ENCODE peak calls at places on chromosome 22, in four cellular contexts. A is GM23248, E is sigmoid colon, P is lung. G is an unnamed sample.

GRCh38 chr22:49926916-49927315 is 8.5 kb downstream of the CRELD2 start:
- DNase-seq in P (no peak), A (no peak), E (no peak), G (no peak)

GRCh38 chr22:44689173-44689572 is 12.8 kb upstream of the PRR5 start:
- DNase-seq in E (no peak), A (no peak), P (no peak), G (peak; percentile 21)

GRCh38 chr22:38963872-38964271 is 6.5 kb downstream of the APOBEC3A start:
- DNase-seq in A (no peak), E (no peak), P (no peak), G (peak; percentile 41)

GRCh38 chr22:27990879-27991278 is 71.8 kb upstream of the PITPNB start:
- DNase-seq in P (no peak), A (peak; percentile 68), E (peak; percentile 88), G (peak; percentile 97)

GRCh38 chr22:25166266-25167056 is 33.2 kb upstream of the CRYBB3 start:
- DNase-seq in A (no peak), E (no peak), P (no peak), G (no peak)

GRCh38 chr22:19097518-19097917 is 24.7 kb downstream of the DGCR2 start:
- DNase-seq in E (peak; percentile 26), P (no peak), A (no peak), G (no peak)

GRCh38 chr22:21921729-21922128 is 30.9 kb downstream of the PPM1F start:
- DNase-seq in P (no peak), E (no peak), A (peak; percentile 26), G (peak; percentile 53)

GRCh38 chr22:44638966-44639739 is 62.9 kb upstream of the PRR5 start:
- DNase-seq in A (peak; percentile 78), E (peak; percentile 69), P (no peak), G (peak; percentile 85)

GRCh38 chr22:37804886-37805857 is 2.6 kb upstream of the GCAT start:
- DNase-seq in A (peak; percentile 88), P (peak; percentile 91), E (peak; percentile 96), G (peak; percentile 97)

GRCh38 chr22:45978275-45978713 is 1.3 kb upstream of the WNT7B start:
- DNase-seq in A (no peak), P (no peak), E (peak; percentile 76), G (no peak)

GRCh38 chr22:41910050-41910598 is 4.8 kb downstream of the SHISA8 start:
- DNase-seq in P (no peak), E (no peak), A (peak; percentile 29), G (peak; percentile 95)

GRCh38 chr22:35921777-35922176 is 106.8 kb downstream of the RBFOX2 start:
- DNase-seq in E (peak; percentile 90), P (peak; percentile 55), A (peak; percentile 95), G (peak; percentile 19)

GRCh38 chr22:37485006-37485713 is 1.0 kb downstream of the MFNG start:
- DNase-seq in A (no peak), E (no peak), P (no peak), G (peak; percentile 55)

GRCh38 chr22:23110922-23111527 is 30.8 kb downstream of the RSPH14 start:
- DNase-seq in P (no peak), E (no peak), A (no peak), G (no peak)

GRCh38 chr22:20490183-20490940 is 5.2 kb downstream of the KLHL22 start:
- DNase-seq in P (no peak), A (no peak), E (no peak), G (no peak)

GRCh38 chr22:37971475-37972434 is 12.6 kb downstream of the SOX10 start:
- DNase-seq in E (no peak), A (no peak), P (no peak), G (peak; percentile 39)

GRCh38 chr22:35154937-35155387 is 89.0 kb downstream of the ISX start:
- DNase-seq in P (peak; percentile 47), A (peak; percentile 70), E (peak; percentile 67), G (peak; percentile 89)

GRCh38 chr22:29225422-29226090 is 19.9 kb downstream of the EMID1 start:
- DNase-seq in A (peak; percentile 69), E (peak; percentile 76), P (peak; percentile 57), G (peak; percentile 90)

GRCh38 chr22:34943830-34944229 is 122.1 kb upstream of the ISX start:
- DNase-seq in P (no peak), E (no peak), A (no peak), G (no peak)

GRCh38 chr22:28116261-28116673 is 197.2 kb upstream of the PITPNB start:
- DNase-seq in P (no peak), E (peak; percentile 83), A (peak; percentile 97), G (peak; percentile 70)

GRCh38 chr22:38315801-38316339 is 1.4 kb downstream of the CSNK1E start:
- DNase-seq in E (no peak), A (peak; percentile 62), P (no peak), G (peak; percentile 93)

GRCh38 chr22:47318041-47318737 is 555.7 kb downstream of the TBC1D22A start:
- DNase-seq in E (no peak), P (no peak), A (no peak), G (no peak)
- H3K9me3 ChIP-seq in E (peaks cover 13% of the 10 kb centered on the region), P (peaks cover 13% of the 10 kb centered on the region), A (peaks cover 4% of the 10 kb centered on the region), G (no peaks in the 10 kb centered on the region)

GRCh38 chr22:47372596-47373385 is 610.3 kb downstream of the TBC1D22A start:
- DNase-seq in P (no peak), A (no peak), E (peak; percentile 37), G (peak; percentile 78)

GRCh38 chr22:47374901-47375575 is 612.6 kb downstream of the TBC1D22A start:
- DNase-seq in A (no peak), E (peak; percentile 39), P (no peak), G (peak; percentile 78)

GRCh38 chr22:47375621-47376321 is 613.3 kb downstream of the TBC1D22A start:
- DNase-seq in P (no peak), A (no peak), E (peak; percentile 36), G (peak; percentile 77)

GRCh38 chr22:47373648-47374272 is 611.3 kb downstream of the TBC1D22A start:
- DNase-seq in P (no peak), A (no peak), E (no peak), G (peak; percentile 63)

GRCh38 chr22:47374273-47374771 is 611.9 kb downstream of the TBC1D22A start:
- DNase-seq in P (no peak), E (peak; percentile 52), A (no peak), G (peak; percentile 62)
- H3K9me3 ChIP-seq in P (peaks cover 2% of the 10 kb centered on the region), E (no peaks in the 10 kb centered on the region), A (no peaks in the 10 kb centered on the region), G (no peaks in the 10 kb centered on the region)

DNA sequence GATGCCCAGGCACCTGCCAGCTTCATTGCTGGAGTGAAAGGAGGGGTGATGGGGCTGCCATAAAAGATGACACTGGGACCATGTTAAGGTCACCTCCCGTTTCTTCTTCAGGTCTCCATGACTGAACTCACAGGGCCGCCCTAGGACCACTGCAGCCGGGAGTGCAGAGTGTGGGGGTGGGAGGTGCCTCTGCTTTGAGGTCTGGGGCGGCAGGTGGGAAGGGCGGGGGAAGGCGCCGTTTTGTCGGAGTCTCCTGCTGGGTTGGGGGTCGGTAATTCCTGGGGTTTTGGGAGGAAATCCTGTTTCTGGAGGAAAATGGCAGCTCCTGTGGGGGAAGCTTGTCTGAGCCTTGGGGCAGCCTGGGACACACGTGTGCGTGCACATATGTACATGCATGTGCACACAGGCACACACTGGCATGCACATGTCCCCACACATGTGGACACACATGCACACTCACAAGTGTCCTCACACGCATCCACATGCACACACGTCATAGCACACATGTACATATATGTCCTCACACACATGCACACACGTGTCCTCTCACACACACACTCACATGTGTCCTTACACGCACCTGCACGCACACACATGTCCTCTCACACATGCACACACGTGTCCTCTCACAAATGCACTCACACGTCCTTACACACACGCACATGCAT is 990.9 kb downstream of the BRD1 start:
- DNase-seq in A (no peak), P (no peak), E (no peak), G (no peak)
- H3K9me3 ChIP-seq in A (no peaks in the 10 kb centered on the region), P (peaks cover 8% of the 10 kb centered on the region), E (peaks cover 4% of the 10 kb centered on the region), G (peaks cover 4% of the 10 kb centered on the region)

DNA sequence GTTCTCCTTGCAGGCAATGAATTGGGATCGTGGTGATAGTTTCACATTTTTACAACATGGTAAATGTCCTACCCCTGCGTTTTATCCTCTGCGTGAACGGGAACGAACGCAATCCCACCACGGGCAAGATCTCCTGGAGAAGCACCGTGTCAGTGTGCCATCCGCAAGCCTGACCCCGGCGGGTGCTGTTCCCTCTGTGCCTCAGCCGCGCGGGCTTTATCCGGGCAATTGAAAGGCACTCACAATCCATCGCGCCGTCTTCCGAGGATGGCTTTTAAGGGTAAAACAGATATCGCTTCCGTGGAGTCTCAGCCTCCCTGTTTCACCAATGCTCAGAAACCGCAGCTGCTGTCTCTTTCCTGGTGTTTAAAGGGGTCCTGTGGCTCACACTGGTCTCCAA is 1387.5 kb downstream of the BRD1 start:
- DNase-seq in P (no peak), E (no peak), A (no peak), G (no peak)
- H3K9me3 ChIP-seq in P (no peaks in the 10 kb centered on the region), E (no peaks in the 10 kb centered on the region), A (no peaks in the 10 kb centered on the region), G (no peaks in the 10 kb centered on the region)

DNA sequence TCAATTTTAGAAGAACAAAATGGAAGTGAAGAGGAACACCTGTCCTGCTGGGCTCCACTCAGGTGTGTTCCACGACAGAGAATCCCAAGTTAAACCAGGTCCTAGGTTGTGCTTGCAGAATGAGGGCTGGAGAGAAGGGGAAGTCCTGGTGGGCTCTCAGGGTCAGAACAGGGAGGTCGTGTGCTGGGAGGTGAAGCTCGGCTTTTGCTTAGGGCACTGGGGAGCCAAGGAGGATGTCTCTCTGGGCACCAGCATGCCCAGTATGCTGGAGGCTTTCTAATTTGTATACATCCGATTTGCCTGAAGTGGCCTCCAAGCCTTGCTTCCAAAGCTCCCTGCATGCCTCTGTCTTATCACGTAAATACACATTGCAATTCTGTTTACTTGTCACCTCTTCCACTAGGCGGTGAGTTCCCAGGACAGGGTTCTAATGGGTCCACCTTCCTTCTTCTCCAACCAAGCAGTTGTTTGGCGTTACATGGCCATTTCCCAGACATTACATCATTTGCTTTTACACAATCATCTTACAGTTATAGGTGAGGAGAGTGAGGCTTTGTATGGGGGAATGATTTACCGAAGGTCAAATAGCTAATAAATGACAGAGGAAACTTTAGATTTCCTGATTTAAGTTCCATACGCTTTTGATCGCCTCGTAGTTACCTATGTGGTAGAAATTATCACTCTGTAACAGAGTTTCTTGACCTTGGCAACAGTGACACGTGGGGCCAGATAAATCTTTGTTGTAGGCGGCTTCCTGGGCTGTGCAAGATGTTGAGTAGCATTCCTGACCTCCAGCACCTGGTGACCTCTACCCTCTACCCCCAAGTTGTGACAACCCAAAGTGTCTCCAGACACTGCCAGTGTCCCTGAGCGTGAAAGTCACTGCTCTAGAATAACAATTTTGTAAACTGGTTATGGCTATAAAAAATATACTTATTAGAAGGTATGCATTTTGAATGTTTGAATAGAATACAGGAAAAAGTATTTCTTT is 901.5 kb downstream of the TBC1D22A start:
- DNase-seq in A (no peak), E (no peak), P (no peak), G (no peak)
- H3K9me3 ChIP-seq in A (no peaks in the 10 kb centered on the region), E (no peaks in the 10 kb centered on the region), P (peaks cover 10% of the 10 kb centered on the region), G (peaks cover 2% of the 10 kb centered on the region)

GRCh38 chr22:47240116-47240515 is 477.7 kb downstream of the TBC1D22A start:
- DNase-seq in P (no peak), E (no peak), A (no peak), G (no peak)
- H3K9me3 ChIP-seq in P (peaks cover 4% of the 10 kb centered on the region), E (no peaks in the 10 kb centered on the region), A (peaks cover 5% of the 10 kb centered on the region), G (no peaks in the 10 kb centered on the region)

DNA sequence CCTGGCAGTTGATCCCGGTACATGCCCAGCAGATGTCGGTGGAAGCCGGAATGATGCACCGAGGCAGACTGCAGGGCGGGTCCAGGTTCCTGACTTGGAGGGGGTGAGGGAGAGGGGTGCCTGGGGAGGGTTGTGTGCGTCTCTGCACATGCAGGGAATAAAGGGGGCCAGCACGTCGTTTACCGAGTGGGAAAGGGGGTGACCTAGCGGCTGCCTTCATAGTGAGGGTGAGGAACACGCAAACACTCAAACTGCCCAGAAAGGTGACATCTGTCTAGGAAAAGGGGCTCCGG is 801.7 kb downstream of the TBC1D22A start:
- DNase-seq in P (no peak), A (no peak), E (no peak), G (no peak)
- H3K9me3 ChIP-seq in P (peaks cover 4% of the 10 kb centered on the region), A (no peaks in the 10 kb centered on the region), E (no peaks in the 10 kb centered on the region), G (peaks cover 2% of the 10 kb centered on the region)